ENCODE peak calls at places on chromosomes 1 and 21, in seven cellular contexts. C, S, Y, O, P, U and Q are unnamed samples. For H3K4me1, the result is how much of the 10 kb centered on the place peaks cover.

GRCh38 chr1:232845521-232845920 is 40.3 kb downstream of the MAP10 start:
- DNase-seq in C (no peak), S (no peak), Y (no peak), O (no peak), P (no peak), U (no peak), Q (no peak)

GRCh38 chr1:67987046-67987799 is 63.2 kb downstream of the DIRAS3 start:
- DNase-seq in C (peak), S (no peak), Y (no peak), O (no peak), P (no peak), U (no peak), Q (no peak)

GRCh38 chr1:178946855-178947687 is 76.2 kb upstream of the ANGPTL1 start:
- DNase-seq in C (no peak), S (no peak), Y (no peak), O (no peak), P (no peak), U (no peak), Q (no peak)

GRCh38 chr1:1229770-1230169 is 2.0 kb downstream of the SDF4 start:
- DNase-seq in C (no peak), S (no peak), Y (no peak), O (no peak), P (no peak), U (no peak), Q (no peak)

GRCh38 chr1:29310616-29311180 is 74.4 kb downstream of the PTPRU start:
- DNase-seq in C (no peak), S (no peak), Y (no peak), O (no peak), P (no peak), U (no peak), Q (no peak)

GRCh38 chr1:205066221-205066818 is 17.9 kb downstream of the TMEM81 start:
- DNase-seq in C (no peak), S (no peak), Y (no peak), O (peak), P (no peak), U (no peak), Q (no peak)

GRCh38 chr1:55524013-55524412 is 308.8 kb upstream of the USP24 start:
- DNase-seq in C (no peak), S (peak), Y (no peak), O (no peak), P (no peak), U (no peak), Q (no peak)

GRCh38 chr1:180975551-180975950 is 47.1 kb downstream of the STX6 start:
- DNase-seq in C (no peak), S (no peak), Y (no peak), O (no peak), P (no peak), U (no peak), Q (no peak)

GRCh38 chr1:204130178-204130577 is 21.7 kb downstream of the ETNK2 start:
- DNase-seq in C (peak), S (no peak), Y (no peak), O (no peak), P (no peak), U (peak), Q (no peak)

GRCh38 chr1:180566495-180566894 is 7.7 kb downstream of the OVAAL start:
- DNase-seq in C (no peak), S (no peak), Y (no peak), O (no peak), P (no peak), U (no peak), Q (no peak)

GRCh38 chr21:27813750-27814149 is 846.9 kb upstream of the ADAMTS5 start:
- DNase-seq in C (no peak), S (peak), Y (no peak), O (no peak), P (no peak), U (no peak), Q (no peak)

GRCh38 chr21:45054162-45054926 is 20.0 kb upstream of the ADARB1 start:
- DNase-seq in C (no peak), S (no peak), Y (no peak), O (no peak), P (peak), U (no peak), Q (no peak)
- H3K27ac ChIP-seq in C (no peak), S (no peak), Y (no peak), O (no peak), P (no peak), U (no peak), Q (no peak)

GRCh38 chr1:40058097-40058452 is 17.5 kb downstream of the CAP1 start:
- DNase-seq in C (no peak), S (no peak), Y (no peak), O (no peak), P (no peak), U (no peak), Q (no peak)

GRCh38 chr1:40058453-40059291 is 18.1 kb downstream of the CAP1 start:
- DNase-seq in C (no peak), S (no peak), Y (no peak), O (no peak), P (no peak), U (no peak), Q (no peak)

GRCh38 chr1:40060351-40060750 is 19.8 kb downstream of the CAP1 start:
- DNase-seq in C (no peak), S (no peak), Y (no peak), O (no peak), P (no peak), U (no peak), Q (no peak)

GRCh38 chr1:40059960-40060337 is 19.4 kb downstream of the CAP1 start:
- DNase-seq in C (no peak), S (no peak), Y (no peak), O (no peak), P (no peak), U (no peak), Q (no peak)

DNA sequence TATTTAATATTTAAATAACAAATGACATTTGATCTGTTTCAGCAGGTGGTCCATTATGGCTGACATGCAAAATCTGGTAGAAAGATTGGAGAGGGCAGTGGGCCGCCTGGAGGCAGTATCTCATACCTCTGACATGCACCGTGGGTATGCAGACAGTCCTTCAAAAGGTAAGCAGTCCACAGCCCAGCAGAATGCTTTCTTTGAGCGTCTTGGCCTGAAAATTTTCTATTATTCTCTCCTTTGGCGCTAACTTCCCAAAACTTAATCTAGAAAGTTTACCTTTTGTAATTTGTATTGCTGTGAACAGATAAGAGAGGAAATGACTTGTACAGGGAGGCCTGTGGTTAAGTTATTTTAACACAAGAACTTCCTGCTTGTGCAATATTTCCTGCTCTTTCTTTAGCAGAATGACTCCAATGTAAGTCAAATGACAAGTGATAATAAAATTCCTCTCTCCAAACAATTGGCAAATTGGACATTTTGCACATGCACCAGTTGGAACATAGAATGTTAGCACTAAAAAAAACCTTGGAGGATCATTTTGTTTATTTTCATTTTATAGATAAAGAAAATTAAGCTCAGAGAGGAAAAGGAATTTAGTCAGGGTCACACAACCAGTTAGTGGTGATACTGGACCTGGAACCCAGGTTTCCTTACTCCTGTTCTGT is 18.9 kb downstream of the CAP1 start:
- DNase-seq in C (peak), S (no peak), Y (no peak), O (no peak), P (no peak), U (no peak), Q (no peak)
- H3K4me3 ChIP-seq in C (no peak), S (no peak), Y (no peak), O (no peak), P (no peak), U (no peak), Q (no peak)

GRCh38 chr1:118370861-118371260 is 185.8 kb upstream of the SPAG17 start:
- DNase-seq in C (no peak), S (no peak), Y (no peak), O (no peak), P (no peak), U (no peak), Q (no peak)
- H3K4me1 ChIP-seq in C (under half), S (under half), Y (under half), O (under half), P (under half), U (under half), Q (under half)

GRCh38 chr1:36083219-36083618 is 675 bp upstream of the TEKT2 start:
- DNase-seq in C (no peak), S (no peak), Y (no peak), O (no peak), P (no peak), U (no peak), Q (no peak)

GRCh38 chr1:36084502-36085115 is 715 bp downstream of the TEKT2 start:
- DNase-seq in C (peak), S (no peak), Y (no peak), O (no peak), P (no peak), U (no peak), Q (peak)

GRCh38 chr1:36085126-36085525 is 1.2 kb downstream of the TEKT2 start:
- DNase-seq in C (no peak), S (no peak), Y (no peak), O (no peak), P (no peak), U (no peak), Q (no peak)

GRCh38 chr1:36081926-36082485 is 1.9 kb upstream of the TEKT2 start:
- DNase-seq in C (no peak), S (no peak), Y (no peak), O (no peak), P (no peak), U (no peak), Q (no peak)

GRCh38 chr1:36083635-36084501 is at the start of gene TEKT2:
- DNase-seq in C (peak), S (no peak), Y (no peak), O (no peak), P (no peak), U (peak), Q (peak)
- H3K27ac ChIP-seq in C (no peak), S (no peak), Y (no peak), O (no peak), P (peak), U (no peak), Q (no peak)

GRCh38 chr1:64538389-64538788 is 68.5 kb downstream of the CACHD1 start:
- DNase-seq in C (no peak), S (no peak), Y (no peak), O (no peak), P (no peak), U (no peak), Q (no peak)

GRCh38 chr1:64542118-64542517 is 72.2 kb downstream of the CACHD1 start:
- DNase-seq in C (no peak), S (no peak), Y (no peak), O (no peak), P (no peak), U (no peak), Q (no peak)

GRCh38 chr1:64539279-64539678 is 69.3 kb downstream of the CACHD1 start:
- DNase-seq in C (no peak), S (no peak), Y (no peak), O (no peak), P (no peak), U (no peak), Q (no peak)

GRCh38 chr1:64539808-64540207 is 69.9 kb downstream of the CACHD1 start:
- DNase-seq in C (peak), S (peak), Y (peak), O (no peak), P (no peak), U (peak), Q (peak)

GRCh38 chr1:64540265-64540791 is 70.4 kb downstream of the CACHD1 start:
- DNase-seq in C (peak), S (no peak), Y (no peak), O (no peak), P (no peak), U (no peak), Q (no peak)
- H3K4me3 ChIP-seq in C (peak), S (no peak), Y (peak), O (no peak), P (peak), U (peak), Q (no peak)

GRCh38 chr1:88983791-88984552 is 8.5 kb downstream of the KYAT3 start:
- DNase-seq in C (peak), S (no peak), Y (no peak), O (peak), P (no peak), U (no peak), Q (no peak)
- H3K4me1 ChIP-seq in C (under half), S (under half), Y (under half), O (under half), P (under half), U (under half), Q (under half)

DNA sequence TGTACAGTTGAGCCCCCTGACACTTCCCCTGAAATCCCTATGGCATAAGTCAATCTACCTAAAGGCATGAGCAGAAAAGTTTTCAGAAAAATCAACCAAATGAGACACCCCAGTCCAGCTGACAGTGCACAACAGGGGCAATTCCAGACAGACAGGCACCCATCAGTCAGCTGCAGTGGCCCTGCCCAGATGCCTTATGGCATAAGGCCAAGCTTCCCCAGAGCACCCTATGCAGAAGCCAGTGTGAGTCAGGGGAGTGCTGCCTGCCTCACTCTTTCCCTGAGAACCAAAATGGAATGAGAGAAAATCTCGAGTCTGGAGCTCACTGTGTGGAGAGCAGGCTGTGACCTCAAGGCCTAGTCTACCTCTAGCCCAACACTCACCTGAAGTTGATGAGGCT is 38.1 kb downstream of the MRAP start:
- DNase-seq in C (peak), S (no peak), Y (no peak), O (no peak), P (no peak), U (no peak), Q (no peak)
- H3K27ac ChIP-seq in C (peak), S (no peak), Y (no peak), O (no peak), P (no peak), U (no peak), Q (no peak)

DNA sequence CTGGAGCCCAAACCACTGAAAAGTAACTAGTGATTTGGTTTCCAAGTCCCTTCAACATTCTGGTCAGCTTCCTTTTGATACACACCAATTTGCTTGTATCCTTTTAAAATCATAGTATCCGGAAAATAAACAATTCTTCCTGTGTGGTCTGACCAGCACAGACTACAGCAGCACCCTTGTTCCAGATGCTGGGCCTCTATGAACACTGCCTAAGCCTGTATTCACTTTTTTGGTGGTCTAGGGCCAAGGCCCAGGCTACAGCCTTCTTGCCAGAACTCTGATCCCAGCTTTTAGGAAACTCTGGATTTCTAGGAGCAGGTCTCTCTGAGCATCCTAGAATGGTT is 804 bp upstream of the DDAH1 start:
- DNase-seq in C (peak), S (no peak), Y (no peak), O (no peak), P (no peak), U (no peak), Q (no peak)
- H3K4me3 ChIP-seq in C (peak), S (no peak), Y (peak), O (peak), P (no peak), U (no peak), Q (no peak)

GRCh38 chr1:182680408-182680807 is 4.0 kb downstream of the RGS8 start:
- DNase-seq in C (no peak), S (no peak), Y (no peak), O (no peak), P (no peak), U (no peak), Q (no peak)

GRCh38 chr1:182681516-182681915 is 2.9 kb downstream of the RGS8 start:
- DNase-seq in C (no peak), S (no peak), Y (no peak), O (no peak), P (no peak), U (no peak), Q (no peak)

GRCh38 chr1:182677393-182678098 is 6.8 kb downstream of the RGS8 start:
- DNase-seq in C (no peak), S (no peak), Y (no peak), O (no peak), P (no peak), U (no peak), Q (no peak)

GRCh38 chr1:182680901-182681300 is 3.5 kb downstream of the RGS8 start:
- DNase-seq in C (no peak), S (no peak), Y (no peak), O (no peak), P (no peak), U (no peak), Q (no peak)

DNA sequence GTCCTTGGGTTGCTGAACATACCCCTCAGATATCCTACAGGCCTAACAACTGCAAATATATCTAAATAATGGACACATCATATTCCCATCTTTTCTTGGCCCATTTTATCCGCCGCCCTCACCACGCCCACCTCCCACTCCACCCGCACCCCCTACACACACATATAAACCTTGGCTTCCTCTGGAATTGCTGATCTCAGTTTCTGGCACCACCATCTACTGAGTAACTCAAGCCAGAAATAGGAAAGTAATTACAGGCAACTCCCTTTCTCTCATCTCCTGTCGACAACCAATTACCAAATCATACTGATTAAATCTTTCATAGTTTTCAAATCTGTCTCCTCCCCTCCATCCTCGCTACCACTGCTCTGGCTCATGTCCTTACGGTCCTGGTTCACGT is 4.7 kb downstream of the RGS8 start:
- DNase-seq in C (no peak), S (no peak), Y (no peak), O (no peak), P (no peak), U (no peak), Q (no peak)
- H3K4me1 ChIP-seq in C (under half), S (under half), Y (under half), O (under half), P (under half), U (under half), Q (under half)

DNA sequence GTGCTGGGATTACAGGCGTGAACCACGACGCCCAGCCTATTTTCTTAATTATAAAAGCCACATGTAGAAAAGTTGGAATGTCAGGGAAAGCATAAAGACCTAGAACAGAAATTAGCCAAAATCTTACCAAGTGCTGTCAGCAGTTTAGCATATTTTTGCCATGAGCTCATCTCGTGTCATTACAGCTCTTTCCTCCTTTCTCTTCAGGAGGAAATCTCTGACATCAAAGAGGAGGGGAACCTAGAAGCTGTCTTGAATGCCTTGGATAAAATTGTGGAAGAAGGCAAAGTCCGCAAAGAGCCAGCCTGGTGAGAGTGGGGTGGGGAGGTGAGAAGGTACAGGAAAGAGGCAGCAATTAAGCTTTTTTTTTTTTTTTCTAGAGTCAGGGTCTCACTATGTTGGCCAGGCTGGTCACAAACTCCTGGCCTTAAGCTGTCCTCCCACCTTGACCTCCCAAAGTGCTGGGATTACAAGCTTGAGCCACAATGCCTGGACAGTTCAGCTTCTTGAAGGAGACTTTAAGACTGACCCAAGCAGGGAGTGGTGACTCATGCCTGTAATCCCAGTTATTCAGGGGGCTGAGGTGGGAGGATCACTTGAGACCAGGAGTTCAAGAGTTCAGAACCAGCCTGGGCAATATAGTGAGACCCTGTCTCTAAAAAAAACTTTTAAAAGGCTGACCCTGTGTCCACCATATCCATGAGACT is 8.4 kb upstream of the BGLAP start:
- DNase-seq in C (peak), S (no peak), Y (no peak), O (no peak), P (no peak), U (no peak), Q (no peak)
- H3K27ac ChIP-seq in C (peak), S (no peak), Y (no peak), O (no peak), P (no peak), U (no peak), Q (no peak)